ENCODE peak calls at places on chromosomes 16 and 17, in eight cellular contexts. F is astrocyte of the cerebellum, S is left ventricle myocardium inferior, P is heart right ventricle, H is upper lobe of right lung, M is body of pancreas, N is SK-N-SH, D is thoracic aorta. I is an unnamed sample.

GRCh38 chr17:32253117-32253611 is 12.5 kb upstream of the RHBDL3 start:
- DNase-seq in F (peak; percentile 42), S (peak; percentile 76), P (peak; percentile 77), H (peak; percentile 83), M (peak; percentile 83), N (peak; percentile 82), D (peak; percentile 45), I (peak; percentile 95)

GRCh38 chr17:38336838-38337237 is 6.9 kb downstream of the GPR179 start:
- DNase-seq in F (no peak), S (no peak), P (no peak), H (no peak), M (no peak), N (no peak), D (no peak), I (no peak)

GRCh38 chr17:8122923-8123694 is 797 bp downstream of the HES7 start:
- DNase-seq in F (no peak), S (no peak), P (peak; percentile 25), H (no peak), M (peak; percentile 17), N (peak; percentile 48), D (no peak), I (peak; percentile 93)

GRCh38 chr16:59558679-59559078 is 824.6 kb upstream of the GOT2 start:
- DNase-seq in F (no peak), S (no peak), P (no peak), H (no peak), M (no peak), N (no peak), D (no peak), I (no peak)

GRCh38 chr16:68790130-68790761 is 53.1 kb upstream of the TANGO6 start:
- DNase-seq in F (peak; percentile 92), S (no peak), P (no peak), H (no peak), M (peak; percentile 32), N (no peak), D (no peak), I (no peak)

GRCh38 chr16:68608330-68608729 is 36.8 kb upstream of the CDH3 start:
- DNase-seq in F (no peak), S (no peak), P (no peak), H (no peak), M (no peak), N (no peak), D (no peak), I (no peak)

GRCh38 chr16:27685802-27686201 is 135.9 kb downstream of the KATNIP start:
- DNase-seq in F (no peak), S (no peak), P (no peak), H (peak; percentile 6), M (peak; percentile 18), N (no peak), D (no peak), I (no peak)

GRCh38 chr16:23187341-23187740 is 4.8 kb downstream of the SCNN1G start:
- DNase-seq in F (no peak), S (no peak), P (no peak), H (no peak), M (no peak), N (no peak), D (no peak), I (no peak)

GRCh38 chr16:56795011-56795410 is 65.1 kb downstream of the NUP93 start:
- DNase-seq in F (no peak), S (no peak), P (no peak), H (no peak), M (no peak), N (no peak), D (no peak), I (no peak)

GRCh38 chr16:14097182-14097951 is 26.2 kb downstream of the MRTFB start:
- DNase-seq in F (no peak), S (no peak), P (no peak), H (no peak), M (peak; percentile 72), N (no peak), D (no peak), I (peak; percentile 32)

GRCh38 chr17:72985882-72986720 is 106.4 kb downstream of the SLC39A11 start:
- DNase-seq in F (peak; percentile 67), S (peak; percentile 44), P (peak; percentile 70), H (no peak), M (peak; percentile 74), N (peak; percentile 85), D (peak; percentile 14), I (peak; percentile 44)

GRCh38 chr17:44334315-44335181 is 9.9 kb upstream of the SLC25A39 start:
- DNase-seq in F (no peak), S (no peak), P (no peak), H (no peak), M (no peak), N (no peak), D (no peak), I (no peak)

GRCh38 chr16:82059983-82060421 is 24.9 kb downstream of the HSD17B2 start:
- DNase-seq in F (no peak), S (no peak), P (no peak), H (no peak), M (no peak), N (no peak), D (no peak), I (no peak)

GRCh38 chr17:12620200-12620720 is 45.4 kb upstream of the MYOCD start:
- DNase-seq in F (peak; percentile 52), S (no peak), P (no peak), H (no peak), M (no peak), N (no peak), D (no peak), I (no peak)

GRCh38 chr17:17728550-17729251 is 47.4 kb downstream of the RAI1 start:
- DNase-seq in F (no peak), S (no peak), P (no peak), H (no peak), M (no peak), N (no peak), D (no peak), I (no peak)

GRCh38 chr16:84228321-84228838 is 11.4 kb downstream of the KCNG4 start:
- DNase-seq in F (peak; percentile 63), S (peak; percentile 82), P (peak; percentile 77), H (peak; percentile 81), M (peak; percentile 20), N (peak; percentile 50), D (peak; percentile 72), I (peak; percentile 89)

GRCh38 chr17:68033636-68034451 is 1.7 kb upstream of the KPNA2 start:
- DNase-seq in F (peak; percentile 31), S (no peak), P (peak; percentile 13), H (no peak), M (no peak), N (peak; percentile 51), D (no peak), I (no peak)

DNA sequence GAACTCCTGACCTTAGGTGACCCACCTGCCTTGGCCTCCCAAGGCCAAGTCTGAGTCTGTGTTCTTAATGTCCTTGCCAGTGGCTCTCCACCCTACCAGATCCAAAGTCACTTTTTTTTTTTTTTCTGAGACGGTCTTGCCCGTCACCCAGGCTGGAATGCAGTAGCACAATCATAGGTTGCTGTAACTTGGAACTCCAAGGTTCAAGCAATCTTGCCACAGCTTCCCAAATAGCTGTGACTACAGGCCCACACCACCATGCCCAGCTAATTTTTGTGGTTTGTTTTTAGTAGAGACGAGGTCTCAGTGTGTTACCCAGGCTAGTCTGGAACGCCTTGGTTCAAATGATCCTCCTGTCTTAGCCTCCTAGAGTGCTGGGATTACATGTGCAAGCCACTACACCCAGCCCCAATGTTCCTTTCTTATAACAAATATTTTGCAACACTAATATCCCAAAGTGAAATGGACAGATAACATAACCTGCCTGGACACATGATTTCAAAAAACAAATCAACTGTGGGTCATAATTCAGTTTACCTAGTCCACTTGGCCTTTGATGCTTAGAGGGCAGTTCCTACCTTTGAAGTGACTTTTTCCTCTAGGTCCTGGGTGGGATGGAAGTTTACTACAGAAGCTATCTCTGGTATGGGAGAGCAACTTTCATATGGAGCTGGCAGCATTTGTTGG is 4.0 kb upstream of the RAPGEFL1 start:
- DNase-seq in F (no peak), S (no peak), P (no peak), H (no peak), M (no peak), N (no peak), D (no peak), I (no peak)
- H3K4me3 ChIP-seq in F (no peak overlapping the region), S (no peak overlapping the region), P (no peak overlapping the region), H (no peak overlapping the region), M (no peak overlapping the region), N (no peak overlapping the region), D (no peak overlapping the region), I (no peak overlapping the region)

GRCh38 chr16:88697831-88698693 is 8.1 kb downstream of the RNF166 start:
- DNase-seq in F (no peak), S (no peak), P (no peak), H (no peak), M (no peak), N (no peak), D (no peak), I (no peak)
- TF ChIP-seq CTCF in F (peak; percentile 47), S (peak; percentile 55), P (peak; percentile 44), H (no peak), M (peak; percentile 32), N (peak; percentile 44), D (no peak), I (no peak)

DNA sequence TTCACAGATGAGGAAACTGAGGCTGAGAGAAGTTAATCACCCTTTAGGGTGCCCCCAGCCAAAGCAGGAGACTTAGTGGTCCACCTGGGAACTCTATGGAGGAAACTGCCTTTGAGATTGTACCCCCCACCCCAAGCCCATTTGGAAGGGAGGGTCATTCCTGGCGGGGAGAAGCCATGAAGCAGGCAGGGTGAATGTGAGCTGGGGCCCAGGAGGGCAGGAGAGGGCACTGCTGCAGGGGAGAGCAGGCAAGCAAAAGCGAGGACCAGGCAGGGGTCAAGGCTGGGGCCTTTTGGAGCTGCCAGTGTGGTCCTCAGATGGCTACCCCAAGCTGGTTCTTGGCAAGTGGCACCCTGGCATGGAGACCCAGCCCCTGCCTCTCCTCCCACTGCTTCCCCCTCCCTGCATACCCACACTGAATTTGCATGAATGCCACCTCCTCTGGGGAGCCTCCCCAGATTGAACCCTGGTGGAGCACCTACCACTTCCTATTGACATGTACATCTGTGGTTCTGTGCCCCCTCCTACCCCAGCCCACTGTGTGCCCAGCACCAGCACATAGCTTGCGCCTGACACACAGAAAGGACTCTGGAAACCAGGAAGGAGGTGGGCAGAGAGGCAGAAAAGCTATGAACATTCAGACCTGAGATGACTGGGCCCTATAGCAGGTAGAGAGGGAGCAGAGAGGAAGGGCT is 977 bp upstream of the TMC6 start:
- DNase-seq in F (no peak), S (no peak), P (no peak), H (no peak), M (peak; percentile 12), N (no peak), D (no peak), I (no peak)
- H3K4me3 ChIP-seq in F (no peak overlapping the region), S (peak overlapping the region; percentile 82), P (no peak overlapping the region), H (peak overlapping the region; percentile 93), M (no peak overlapping the region), N (no peak overlapping the region), D (no peak overlapping the region), I (no peak overlapping the region)

DNA sequence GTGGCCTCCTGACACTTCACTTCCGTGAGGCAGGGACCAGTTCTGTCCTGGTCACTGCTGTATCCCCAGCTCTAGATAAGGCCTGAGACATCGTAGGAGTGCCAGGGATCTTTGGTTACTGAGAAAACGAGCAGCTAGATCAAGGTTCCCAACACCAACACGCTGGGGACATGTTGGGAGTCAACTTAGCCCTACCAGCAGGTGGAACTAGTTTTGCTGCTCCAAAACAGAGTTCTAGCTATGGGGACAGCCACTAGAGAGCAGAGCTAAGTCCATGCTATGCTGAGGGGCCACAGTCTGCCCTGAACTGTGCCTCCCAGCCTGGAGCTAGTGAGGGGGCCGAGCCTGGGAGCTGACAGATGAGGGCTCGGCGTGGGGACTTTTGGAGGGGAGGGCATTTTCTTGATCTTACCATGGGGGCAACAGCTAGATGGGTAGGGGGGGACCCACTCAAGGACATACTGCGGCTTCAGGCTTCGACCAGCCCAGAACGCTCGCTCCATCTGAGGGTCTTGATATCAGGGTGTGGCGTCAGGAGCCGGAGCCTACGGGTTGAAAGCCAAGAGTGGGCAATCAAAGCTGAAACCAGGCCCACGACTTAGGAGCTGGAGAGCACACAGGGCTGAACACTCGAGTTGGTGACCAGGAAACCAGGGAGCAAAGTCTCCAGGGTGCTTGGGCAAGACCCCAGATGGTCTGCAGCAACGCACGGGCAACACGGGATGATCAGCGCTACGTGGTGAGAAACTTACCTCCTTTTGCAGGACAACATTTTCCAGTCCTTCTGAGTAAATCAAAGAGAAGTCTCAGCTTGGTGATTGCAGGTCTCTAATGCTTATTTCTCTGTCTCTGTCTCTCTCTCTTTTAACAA is 13.4 kb downstream of the SNX20 start:
- DNase-seq in F (no peak), S (no peak), P (no peak), H (no peak), M (no peak), N (no peak), D (no peak), I (no peak)
- TF ChIP-seq CTCF in F (no peak), S (no peak), P (no peak), H (no peak), M (no peak), N (no peak), D (no peak), I (no peak)